ENCODE peak calls at places on chromosome 16, in seven cellular contexts. C is PC-9, Y is Karpas-422, V is Peyer's patch, Z is AG04450, R is GM23248, W is tibial nerve. D is an unnamed sample.

GRCh38 chr16:66512589-66513404 is 37.1 kb downstream of the TK2 start:
- DNase-seq in V (peak; percentile 10), Y (no peak), W (no peak), Z (no peak), R (peak; percentile 64), C (peak; percentile 87), D (no peak)

GRCh38 chr16:31508706-31509523 is 724 bp upstream of the RUSF1 start:
- DNase-seq in R (peak; percentile 66), V (no peak), W (no peak), C (no peak), Z (no peak), Y (no peak), D (no peak)

GRCh38 chr16:85010446-85010930 is 847 bp downstream of the ZDHHC7 start:
- DNase-seq in V (no peak), Y (no peak), W (no peak), Z (no peak), C (no peak), R (peak; percentile 52), D (no peak)

GRCh38 chr16:66403531-66404145 is 23.5 kb upstream of the BEAN1 start:
- DNase-seq in C (no peak), V (no peak), Z (no peak), W (no peak), Y (no peak), R (no peak), D (no peak)

GRCh38 chr16:88383401-88384221 is 852 bp downstream of the ZNF469 start:
- DNase-seq in Z (no peak), Y (no peak), W (no peak), R (peak; percentile 76), V (no peak), C (no peak), D (no peak)

GRCh38 chr16:1794908-1795666 is 1.6 kb upstream of the IGFALS start:
- DNase-seq in Z (no peak), C (no peak), W (no peak), V (no peak), Y (no peak), R (no peak), D (no peak)

GRCh38 chr16:75116081-75116910 is at the start of gene LDHD:
- DNase-seq in R (peak; percentile 72), C (peak; percentile 76), Z (no peak), W (peak; percentile 79), Y (peak; percentile 57), V (no peak), D (no peak)

GRCh38 chr16:27781981-27782880 is 232.3 kb downstream of the KATNIP start:
- DNase-seq in V (no peak), C (no peak), W (no peak), Z (no peak), Y (no peak), R (no peak), D (no peak)

GRCh38 chr16:87352818-87353217 is 30.8 kb downstream of the FBXO31 start:
- DNase-seq in Y (no peak), V (no peak), W (no peak), C (no peak), R (no peak), Z (no peak), D (no peak)

GRCh38 chr16:55403464-55403863 is 75.5 kb upstream of the MMP2 start:
- DNase-seq in R (no peak), W (no peak), V (no peak), C (peak; percentile 5), Y (no peak), Z (no peak), D (no peak)

GRCh38 chr16:19766988-19767387 is 48.9 kb downstream of the IQCK start:
- DNase-seq in W (no peak), Z (no peak), V (no peak), C (no peak), R (no peak), Y (no peak), D (no peak)

GRCh38 chr16:62149646-62150045 is 113.4 kb upstream of the CDH8 start:
- DNase-seq in C (no peak), W (no peak), Z (no peak), R (no peak), Y (no peak), V (no peak), D (no peak)

GRCh38 chr16:57859331-57859730 is 57.0 kb upstream of the KIFC3 start:
- DNase-seq in V (no peak), C (no peak), Y (no peak), W (no peak), R (peak; percentile 22), Z (no peak), D (no peak)

GRCh38 chr16:25366078-25366477 is 108.4 kb upstream of the ZKSCAN2 start:
- DNase-seq in V (no peak), Y (peak; percentile 65), C (no peak), Z (no peak), W (no peak), R (no peak), D (no peak)

GRCh38 chr16:81823734-81824133 is 44.6 kb downstream of the PLCG2 start:
- DNase-seq in R (no peak), Z (no peak), Y (no peak), C (no peak), V (no peak), W (no peak), D (no peak)
- H3K27ac ChIP-seq in R (no peak overlapping the region), Z (no peak overlapping the region), Y (peak overlapping the region; percentile 98), C (no peak overlapping the region), V (peak overlapping the region; percentile 83), W (no peak overlapping the region), D (no peak overlapping the region)

GRCh38 chr16:2883027-2883846 is at the start of gene FLYWCH2:
- DNase-seq in Z (peak; percentile 91), C (peak; percentile 88), Y (peak; percentile 99), V (peak; percentile 99), R (peak; percentile 96), W (peak; percentile 99), D (peak; percentile 100)
- H3K27ac ChIP-seq in Z (peak within 1 kb of the TSS; percentile 87), C (no peak within 1 kb of the TSS), Y (peak within 1 kb of the TSS; percentile 51), V (peak within 1 kb of the TSS; percentile 93), R (peak within 1 kb of the TSS; percentile 89), W (peak within 1 kb of the TSS; percentile 97), D (peak within 1 kb of the TSS; percentile 90)

DNA sequence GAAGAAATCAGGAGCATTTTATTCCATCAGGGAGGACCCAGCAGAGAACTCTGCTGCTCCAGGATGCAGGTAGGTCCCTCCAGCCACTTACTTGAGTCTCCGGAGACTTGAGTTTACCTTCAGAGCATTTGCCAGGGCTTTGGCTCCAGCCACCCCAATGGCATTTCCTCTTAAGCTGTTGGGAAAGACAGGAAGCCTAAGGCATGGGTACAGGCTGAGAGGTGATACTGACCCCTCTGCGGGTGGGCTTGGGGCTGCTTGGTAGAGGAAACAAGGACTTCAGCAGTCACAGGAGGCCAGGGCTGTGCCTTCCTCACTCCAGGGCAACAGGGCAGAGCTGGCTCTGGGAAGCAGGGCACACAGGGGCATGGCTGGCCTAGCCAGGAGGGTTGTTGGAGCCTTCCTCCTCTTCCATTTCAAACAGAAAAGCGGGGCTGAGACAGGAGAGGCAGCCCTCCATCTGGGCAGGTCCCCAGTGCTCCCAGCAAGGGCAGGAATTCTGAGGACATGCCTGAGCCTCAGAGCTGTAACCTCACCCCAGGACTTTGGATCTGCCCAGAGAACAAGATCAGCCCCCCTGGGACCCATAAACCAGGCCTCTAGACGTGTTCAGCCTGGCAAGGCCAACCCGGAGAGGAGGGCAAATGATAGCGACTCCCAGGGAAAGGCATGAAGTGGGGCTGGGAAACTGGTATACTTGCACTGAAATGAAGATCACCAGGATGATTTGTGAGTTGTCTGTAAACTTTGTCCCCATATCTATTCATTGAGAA is 34.4 kb downstream of the NLRC3 start:
- DNase-seq in V (no peak), Y (no peak), R (no peak), C (no peak), Z (no peak), W (no peak), D (no peak)
- H3K27ac ChIP-seq in V (no peak overlapping the region), Y (no peak overlapping the region), R (no peak overlapping the region), C (no peak overlapping the region), Z (no peak overlapping the region), W (no peak overlapping the region), D (no peak overlapping the region)

DNA sequence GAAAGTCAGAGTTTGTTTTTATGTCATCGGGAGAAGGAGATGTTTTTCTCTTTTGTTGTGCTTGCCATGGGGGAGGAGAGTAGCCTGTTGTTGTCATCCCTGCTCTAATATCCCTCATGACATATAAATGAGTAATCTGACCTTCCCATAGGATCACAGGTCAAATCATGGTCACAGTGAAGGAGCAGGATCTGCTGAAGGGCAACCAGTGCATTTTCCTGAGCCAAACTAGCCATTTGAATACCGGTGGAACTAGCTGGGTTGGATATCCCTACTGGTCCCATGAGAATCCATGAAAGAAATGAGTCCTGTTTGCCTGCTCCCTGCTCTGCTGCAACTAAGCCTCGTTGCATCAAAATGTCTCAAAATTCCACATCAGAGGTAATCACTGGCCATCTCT is 211.6 kb upstream of the ERCC4 start:
- DNase-seq in V (no peak), Z (no peak), Y (no peak), W (no peak), R (no peak), C (no peak), D (no peak)
- H3K27ac ChIP-seq in V (no peak overlapping the region), Z (no peak overlapping the region), Y (no peak overlapping the region), W (no peak overlapping the region), R (no peak overlapping the region), C (no peak overlapping the region), D (no peak overlapping the region)

D was measured in CD8-positive, alpha-beta T cell.